ENCODE peak calls at places on chromosome 9, in four cellular contexts. M is gastrocnemius medialis, N is adrenal gland, B is tibial nerve. K is an unnamed sample.

GRCh38 chr9:18745710-18746109 is 271.8 kb downstream of the ADAMTSL1 start:
- DNase-seq in B (no peak), M (no peak), N (no peak), K (no peak)

GRCh38 chr9:87149794-87150193 is 202.5 kb upstream of the GAS1 start:
- DNase-seq in B (no peak), N (no peak), M (no peak), K (no peak)

GRCh38 chr9:110599468-110599867 is 19.9 kb upstream of the SVEP1 start:
- DNase-seq in N (no peak), B (no peak), M (no peak), K (no peak)

GRCh38 chr9:119963798-119964372 is 594.6 kb upstream of the BRINP1 start:
- DNase-seq in B (no peak), N (peak; percentile 4), M (no peak), K (no peak)

GRCh38 chr9:21988056-21988990 is 5.9 kb downstream of the CDKN2A start:
- DNase-seq in N (no peak), B (no peak), M (no peak), K (no peak)

GRCh38 chr9:132351404-132352050 is 3.3 kb downstream of the SETX start:
- DNase-seq in B (no peak), N (no peak), M (no peak), K (no peak)

GRCh38 chr9:13804532-13804931 is 509.4 kb downstream of the NFIB start:
- DNase-seq in B (no peak), N (no peak), M (no peak), K (no peak)

GRCh38 chr9:34446468-34446891 is 11.9 kb downstream of the FAM219A start:
- DNase-seq in N (no peak), M (no peak), B (no peak), K (no peak)

GRCh38 chr9:128552744-128553221 is 396 bp downstream of the SPTAN1 start:
- DNase-seq in M (peak; percentile 15), B (no peak), N (peak; percentile 48), K (no peak)

GRCh38 chr9:112176410-112177010 is 1.4 kb upstream of the SUSD1 start:
- DNase-seq in M (no peak), N (no peak), B (no peak), K (no peak)

GRCh38 chr9:69572611-69573010 is 99.6 kb downstream of the APBA1 start:
- DNase-seq in N (no peak), M (no peak), B (no peak), K (no peak)

GRCh38 chr9:74309654-74310053 is 187.5 kb upstream of the RORB start:
- DNase-seq in B (no peak), N (no peak), M (no peak), K (no peak)

GRCh38 chr9:72871685-72872084 is 81.2 kb downstream of the ALDH1A1 start:
- DNase-seq in N (no peak), M (no peak), B (no peak), K (no peak)

GRCh38 chr9:8329561-8330283 is 530.1 kb upstream of the DMAC1 start:
- DNase-seq in N (no peak), M (no peak), B (no peak), K (no peak)

GRCh38 chr9:133368249-133368881 is 7.5 kb downstream of the SURF4 start:
- DNase-seq in M (no peak), B (no peak), N (no peak), K (no peak)

GRCh38 chr9:83299556-83299955 is 236.6 kb upstream of the RASEF start:
- DNase-seq in M (peak; percentile 74), B (no peak), N (peak; percentile 84), K (no peak)

GRCh38 chr9:87714819-87715218 is 11.1 kb upstream of the CTSL start:
- DNase-seq in M (peak; percentile 58), B (no peak), N (peak; percentile 75), K (no peak)

GRCh38 chr9:115746496-115746895 is 407.1 kb upstream of the PAPPA start:
- DNase-seq in M (no peak), N (no peak), B (no peak), K (no peak)

GRCh38 chr9:135379540-135380267 is 99.9 kb upstream of the PPP1R26 start:
- DNase-seq in M (no peak), B (no peak), N (no peak), K (no peak)

GRCh38 chr9:109894921-109895758 is 115.1 kb downstream of the PALM2AKAP2 start:
- DNase-seq in N (peak; percentile 4), M (no peak), B (no peak), K (no peak)

GRCh38 chr9:10438955-10439354 is 173.8 kb downstream of the PTPRD start:
- DNase-seq in M (no peak), N (no peak), B (no peak), K (no peak)

GRCh38 chr9:89473762-89474469 is 24.0 kb downstream of the SEMA4D start:
- DNase-seq in M (no peak), N (no peak), B (no peak), K (no peak)

DNA sequence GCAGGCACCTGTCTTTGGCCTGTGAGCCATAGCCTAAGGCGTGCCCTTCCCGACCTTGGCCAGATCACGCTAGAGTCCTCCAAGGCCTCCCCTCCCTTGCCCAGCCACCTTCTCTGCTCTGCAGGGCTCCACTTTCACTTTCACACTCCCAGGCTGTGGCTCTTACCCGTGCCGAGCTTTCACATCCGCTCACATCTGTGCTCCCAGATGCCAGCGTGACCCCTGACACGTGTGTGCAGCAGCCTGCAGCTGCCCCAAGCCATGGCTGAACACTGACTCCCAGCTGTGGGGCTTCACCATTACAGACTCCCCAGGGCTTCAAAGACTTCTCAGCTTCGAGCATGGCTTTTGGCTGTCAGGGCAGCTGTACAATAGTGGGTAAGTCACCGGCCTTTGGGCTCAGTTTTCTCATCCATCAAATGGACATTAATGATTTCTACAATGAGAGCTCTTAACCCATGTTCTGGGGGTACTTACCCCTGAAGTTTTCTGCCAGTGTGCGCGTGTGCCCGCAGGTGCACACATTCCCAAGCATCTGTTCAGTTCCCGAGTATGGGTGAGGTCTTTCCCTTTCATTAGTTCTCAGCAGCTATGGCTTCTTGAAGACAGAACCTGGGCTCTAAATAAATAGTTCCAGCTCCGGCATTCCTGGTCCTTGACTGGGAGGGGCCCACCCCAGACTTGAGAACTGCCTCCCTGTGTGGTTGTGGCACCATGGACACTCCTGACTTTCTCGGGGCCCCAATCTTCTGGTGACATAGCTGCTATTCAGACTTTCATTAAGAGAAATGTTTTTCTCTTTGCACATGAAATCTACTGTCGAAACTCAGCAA is 118.6 kb downstream of the RGS3 start:
- DNase-seq in N (peak; percentile 90), B (peak; percentile 51), M (peak; percentile 74), K (peak; percentile 65)
- TF ChIP-seq CTCF in N (no peak), B (no peak), M (peak; percentile 48), K (no peak)

GRCh38 chr9:124782661-124783574 is 6.0 kb downstream of the OLFML2A start:
- DNase-seq in N (no peak), B (no peak), M (peak; percentile 12), K (no peak)

GRCh38 chr9:124780757-124781151 is 3.8 kb downstream of the OLFML2A start:
- DNase-seq in N (no peak), M (no peak), B (no peak), K (no peak)

GRCh38 chr9:124783830-124784229 is 6.9 kb downstream of the OLFML2A start:
- DNase-seq in B (no peak), N (no peak), M (no peak), K (no peak)

GRCh38 chr9:124780060-124780756 is 3.3 kb downstream of the OLFML2A start:
- DNase-seq in B (no peak), N (no peak), M (peak; percentile 23), K (no peak)

DNA sequence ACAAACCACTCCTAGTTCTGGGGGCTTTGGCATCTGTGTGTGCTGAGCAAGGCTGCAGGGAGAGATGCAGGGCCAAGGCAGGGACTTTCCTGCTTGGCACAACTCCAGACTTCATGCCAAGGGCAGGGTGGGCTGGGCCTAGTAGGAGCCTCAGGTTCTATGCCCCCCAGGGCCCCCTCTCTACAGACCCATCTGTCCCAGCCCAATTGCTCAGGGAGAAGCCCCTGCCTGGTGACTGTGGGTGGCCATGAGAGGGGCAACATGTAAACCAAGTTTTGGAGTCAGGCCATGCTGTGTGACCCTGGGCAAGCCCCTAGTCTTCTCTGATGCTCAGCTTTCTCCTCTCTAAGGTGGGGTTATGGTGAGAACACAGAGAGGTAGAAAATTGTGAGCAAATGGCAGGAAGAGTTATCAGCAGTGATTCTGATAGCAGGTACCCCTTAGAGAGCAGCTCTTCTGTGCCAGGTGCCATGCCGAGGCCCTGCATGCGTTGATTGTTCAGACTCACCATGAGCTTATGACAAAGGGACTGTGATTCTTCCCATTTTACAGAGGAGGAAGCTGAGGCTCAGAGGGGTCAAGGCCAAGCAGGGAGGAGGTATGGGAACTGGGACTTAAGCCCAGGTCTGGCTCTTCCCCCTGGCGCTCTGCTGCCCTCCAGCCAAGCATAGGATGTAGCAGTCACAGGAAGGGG is 5.2 kb downstream of the OLFML2A start:
- DNase-seq in N (no peak), B (no peak), M (peak; percentile 9), K (no peak)
- H3K4me1 ChIP-seq in N (peaks cover 3% of the 10 kb centered on the region), B (peaks cover 17% of the 10 kb centered on the region), M (peaks cover 26% of the 10 kb centered on the region), K (peaks cover 4% of the 10 kb centered on the region)

GRCh38 chr9:126777733-126778132 is 27.1 kb upstream of the ZBTB43 start:
- DNase-seq in M (no peak), B (no peak), N (no peak), K (no peak)

GRCh38 chr9:126775926-126776325 is 28.9 kb upstream of the ZBTB43 start:
- DNase-seq in N (no peak), M (no peak), B (no peak), K (no peak)

DNA sequence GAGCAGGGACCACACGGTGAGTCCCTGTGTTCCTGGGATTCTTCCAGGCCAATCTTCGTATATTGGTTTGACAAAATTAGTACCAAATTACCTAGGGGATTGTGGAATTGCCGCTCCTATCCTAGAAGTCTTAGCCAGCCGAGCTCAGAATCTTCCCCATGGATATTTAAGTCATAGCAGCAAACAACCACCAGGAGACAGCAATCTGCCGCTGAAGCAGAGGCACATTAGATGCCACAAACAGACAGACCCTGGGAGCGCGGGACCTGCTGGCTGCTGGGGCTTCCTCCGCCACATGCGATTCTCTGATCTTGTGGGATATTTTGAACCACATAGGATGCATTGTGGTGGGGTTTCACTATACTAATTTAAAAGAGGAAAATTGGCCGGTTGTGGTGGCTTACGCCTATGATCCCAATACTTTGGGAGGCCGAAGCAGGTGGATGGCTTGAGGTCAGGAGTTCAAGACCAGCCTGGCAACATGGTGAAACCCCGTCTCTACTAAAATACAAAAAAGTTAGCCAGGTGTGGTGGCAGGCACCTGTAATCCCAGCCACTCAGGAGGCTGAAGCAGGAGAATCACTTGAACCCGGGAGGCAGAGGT is 31.7 kb upstream of the ZBTB43 start:
- DNase-seq in N (peak; percentile 22), B (no peak), M (no peak), K (no peak)
- TF ChIP-seq CTCF in N (no peak), B (no peak), M (peak; percentile 38), K (no peak)

GRCh38 chr9:113525208-113525607 is 61.7 kb downstream of the RGS3 start:
- DNase-seq in M (no peak), B (no peak), N (no peak), K (no peak)

GRCh38 chr9:113524460-113524859 is 60.9 kb downstream of the RGS3 start:
- DNase-seq in M (no peak), N (no peak), B (no peak), K (no peak)

GRCh38 chr9:113526231-113526746 is 62.8 kb downstream of the RGS3 start:
- DNase-seq in M (no peak), B (no peak), N (no peak), K (no peak)

GRCh38 chr9:113526841-113527240 is 63.3 kb downstream of the RGS3 start:
- DNase-seq in M (no peak), N (no peak), B (no peak), K (no peak)

DNA sequence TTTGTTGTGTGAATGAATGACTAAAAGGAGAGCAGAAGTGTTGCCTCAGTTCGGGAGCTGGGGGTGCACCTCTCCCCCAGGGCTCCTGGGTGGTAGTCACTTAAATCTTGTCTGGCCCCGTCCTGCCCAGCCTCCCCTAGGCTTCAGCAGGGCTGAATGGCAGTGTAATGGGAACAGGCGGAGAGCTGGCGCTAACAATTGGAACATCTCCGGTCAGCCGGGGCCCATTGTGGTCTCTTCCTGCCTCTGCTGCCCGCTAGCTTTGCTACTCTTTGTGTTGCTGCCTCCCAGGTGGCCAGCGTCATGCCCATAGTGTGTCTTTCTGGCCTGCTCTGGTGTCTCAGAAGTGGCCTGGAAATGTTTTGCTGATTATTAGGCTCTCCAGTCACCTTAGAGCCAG is 62.3 kb downstream of the RGS3 start:
- DNase-seq in N (no peak), M (no peak), B (no peak), K (no peak)
- H3K4me1 ChIP-seq in N (peaks cover 23% of the 10 kb centered on the region), M (peaks cover 77% of the 10 kb centered on the region), B (peaks cover 37% of the 10 kb centered on the region), K (peaks cover 22% of the 10 kb centered on the region)

K was measured in esophagus squamous epithelium.